ENCODE peak calls at places on chromosomes 2 and 18, in nine cellular contexts. E is germinal center; X is stimulated activated CD4-positive, alpha-beta T cell treated with anti-CD3 and anti-CD28 coated beads, Interleukin-4, amount 100 ng/mL, for 24 hours; M is GM03348; L is activated T-cell treated with anti-CD3 and anti-CD28 coated beads for 4 hours; H is activated naive CD4-positive, alpha-beta T cell; C is T1000; U is GM04504; Q is posterior vena cava. D is an unnamed sample.
A peak's percentile ranks its signal among the peaks of the same experiment; 100 is the strongest.

GRCh38 chr2:186129767-186130581 is 356.1 kb upstream of the ZC3H15 start:
- DNase-seq in E (no peak), C (no peak), H (no peak), M (no peak), Q (no peak), X (no peak), L (no peak), U (no peak), D (no peak)

GRCh38 chr2:161427413-161428239 is 11.5 kb downstream of the TBR1 start:
- DNase-seq in C (no peak), M (peak; percentile 29), L (no peak), H (no peak), Q (peak; percentile 81), E (no peak), X (no peak), U (no peak), D (no peak)

GRCh38 chr2:96329416-96329815 is 4.3 kb downstream of the ITPRIPL1 start:
- DNase-seq in H (no peak), C (no peak), E (no peak), X (no peak), M (no peak), U (peak; percentile 47), L (no peak), Q (no peak), D (no peak)

GRCh38 chr2:26722911-26723310 is 30.4 kb downstream of the KCNK3 start:
- DNase-seq in X (no peak), L (no peak), H (no peak), C (no peak), U (no peak), Q (no peak), E (no peak), M (no peak), D (no peak)

GRCh38 chr2:239113164-239113563 is 265.3 kb downstream of the TWIST2 start:
- DNase-seq in E (no peak), L (no peak), Q (no peak), C (no peak), X (no peak), M (no peak), U (no peak), H (no peak), D (no peak)

GRCh38 chr2:164903944-164904343 is 51.4 kb downstream of the SLC38A11 start:
- DNase-seq in Q (no peak), X (no peak), H (no peak), E (no peak), U (no peak), L (no peak), C (no peak), M (no peak), D (no peak)

GRCh38 chr2:73981081-73981968 is 3.4 kb upstream of the TET3 start:
- DNase-seq in U (no peak), Q (peak; percentile 86), E (peak; percentile 40), M (peak; percentile 45), L (no peak), X (no peak), C (no peak), H (no peak), D (no peak)

GRCh38 chr18:51279367-51279984 is 82.0 kb upstream of the MEX3C start:
- DNase-seq in X (no peak), C (no peak), L (no peak), E (no peak), Q (no peak), H (no peak), U (no peak), M (no peak), D (no peak)

GRCh38 chr18:5542393-5543035 is 1.3 kb downstream of the EPB41L3 start:
- DNase-seq in U (no peak), H (no peak), Q (no peak), L (no peak), X (no peak), M (peak; percentile 41), C (no peak), E (no peak), D (no peak)

GRCh38 chr2:70822843-70823629 is 2.6 kb upstream of the CLEC4F start:
- DNase-seq in U (no peak), Q (no peak), E (no peak), H (no peak), X (no peak), C (no peak), L (no peak), M (no peak), D (no peak)

GRCh38 chr2:219701847-219702634 is 74.6 kb downstream of the SLC4A3 start:
- DNase-seq in L (no peak), Q (no peak), C (no peak), U (no peak), M (peak; percentile 26), H (no peak), X (no peak), E (no peak), D (no peak)

GRCh38 chr2:165594935-165595255 is 125.4 kb downstream of the CSRNP3 start:
- DNase-seq in C (no peak), X (no peak), E (peak; percentile 63), L (no peak), M (no peak), U (no peak), Q (no peak), H (no peak), D (no peak)

GRCh38 chr2:24365051-24365450 is 4.7 kb upstream of the ITSN2 start:
- DNase-seq in Q (peak; percentile 96), H (no peak), C (no peak), E (no peak), U (no peak), X (no peak), L (no peak), M (no peak), D (no peak)

GRCh38 chr2:77831471-77831870 is 309.3 kb upstream of the LRRTM4 start:
- DNase-seq in H (no peak), Q (no peak), M (no peak), L (no peak), E (no peak), C (no peak), U (no peak), X (no peak), D (no peak)

GRCh38 chr2:38793511-38793910 is 15.5 kb downstream of the GEMIN6 start:
- DNase-seq in C (no peak), U (no peak), E (no peak), L (no peak), Q (no peak), H (no peak), X (no peak), M (no peak), D (no peak)

GRCh38 chr2:219426068-219426443 is 7.9 kb downstream of the DES start:
- DNase-seq in L (no peak), E (no peak), U (no peak), C (no peak), H (no peak), M (no peak), Q (peak; percentile 71), X (no peak), D (no peak)

GRCh38 chr2:130359466-130359865 is 3.6 kb downstream of the PTPN18 start:
- DNase-seq in Q (no peak), C (no peak), X (no peak), H (no peak), M (no peak), L (no peak), E (no peak), U (no peak), D (no peak)

GRCh38 chr2:84378960-84379359 is 80.1 kb downstream of the SUCLG1 start:
- DNase-seq in Q (no peak), X (no peak), E (no peak), C (no peak), M (no peak), L (no peak), H (no peak), U (no peak), D (no peak)

GRCh38 chr2:12106440-12107080 is 360.1 kb downstream of the LPIN1 start:
- DNase-seq in U (peak; percentile 94), H (no peak), C (peak; percentile 88), L (no peak), Q (peak; percentile 85), E (no peak), X (peak; percentile 30), M (peak; percentile 94), D (no peak)

GRCh38 chr2:238290079-238290478 is 1.7 kb upstream of the PER2 start:
- DNase-seq in E (peak; percentile 50), X (no peak), M (no peak), L (no peak), C (no peak), Q (peak; percentile 73), H (no peak), U (no peak), D (no peak)

GRCh38 chr2:234463626-234464290 is 33.1 kb downstream of the ARL4C start:
- DNase-seq in C (no peak), U (no peak), H (peak; percentile 30), E (no peak), L (peak; percentile 60), Q (no peak), M (no peak), X (peak; percentile 80), D (no peak)

GRCh38 chr18:52499646-52500045 is 159.6 kb downstream of the DCC start:
- DNase-seq in Q (no peak), C (peak; percentile 6), E (no peak), X (no peak), H (no peak), M (no peak), U (peak; percentile 3), L (no peak), D (no peak)

GRCh38 chr2:204749319-204749718 is 204.0 kb downstream of the PARD3B start:
- DNase-seq in L (no peak), H (no peak), C (no peak), E (no peak), X (no peak), Q (no peak), U (peak; percentile 30), M (peak; percentile 66), D (no peak)

GRCh38 chr18:78526923-78527775 is 452.5 kb upstream of the SALL3 start:
- DNase-seq in E (no peak), H (no peak), Q (no peak), X (no peak), U (no peak), M (no peak), C (no peak), L (no peak), D (no peak)

GRCh38 chr2:177758591-177759371 is 313.8 kb downstream of the PDE11A start:
- DNase-seq in Q (no peak), M (peak; percentile 53), E (no peak), C (peak; percentile 31), X (no peak), L (no peak), H (no peak), U (no peak), D (no peak)